ENCODE peak calls at places on chromosome 13, in nine cellular contexts. O is HL-60; K is stimulated activated CD4-positive, alpha-beta T cell treated with anti-CD3 and anti-CD28 coated beads, Interleukin-2, amount 100 ng/mL, for 48 hours; Q is right atrium auricular region; D is EH; X is EL; C is activated CD8-positive, alpha-beta memory T cell treated with anti-CD3 and anti-CD28 coated beads, Interleukin-2, amount 10 ng/mL, durations not matched to agents 7 days and 5 days; G is C1 segment of cervical spinal cord; A is caudate nucleus. Y is an unnamed sample.

GRCh38 chr13:41746259-41746658 is 214.7 kb downstream of the VWA8 start:
- DNase-seq in C (no peak), X (peak; percentile 78), A (no peak), G (no peak), D (peak; percentile 78), K (no peak), Q (no peak), O (no peak), Y (no peak)

GRCh38 chr13:113973218-113974164 is at the start of gene C13orf46:
- DNase-seq in X (no peak), Q (no peak), C (no peak), D (no peak), K (no peak), O (no peak), G (no peak), A (no peak), Y (no peak)

GRCh38 chr13:76637651-76638111 is 248.5 kb downstream of the KCTD12 start:
- DNase-seq in Q (no peak), G (peak; percentile 91), D (peak; percentile 35), O (no peak), K (no peak), C (no peak), A (no peak), X (peak; percentile 13), Y (no peak)

GRCh38 chr13:111906306-111906705 is 160.6 kb upstream of the SOX1 start:
- DNase-seq in X (no peak), K (no peak), A (no peak), G (no peak), D (no peak), Q (peak; percentile 50), O (no peak), C (no peak), Y (no peak)

GRCh38 chr13:36329355-36329754 is 16.8 kb downstream of the SPART start:
- DNase-seq in Q (no peak), D (no peak), C (no peak), A (no peak), O (no peak), G (no peak), K (no peak), X (no peak), Y (no peak)

GRCh38 chr13:63449549-63449948 is 2033.9 kb upstream of the PCDH20 start:
- DNase-seq in A (no peak), O (no peak), Q (no peak), D (peak; percentile 58), C (no peak), X (peak; percentile 6), K (no peak), G (no peak), Y (no peak)

GRCh38 chr13:77056382-77056781 is 29.4 kb upstream of the FBXL3 start:
- DNase-seq in C (no peak), K (no peak), O (no peak), G (no peak), Q (no peak), X (no peak), D (no peak), A (no peak), Y (no peak)

GRCh38 chr13:37869506-37869755 is 141 bp downstream of the TRPC4 start:
- DNase-seq in X (no peak), K (no peak), A (no peak), G (no peak), C (no peak), Q (no peak), O (no peak), D (no peak), Y (peak; percentile 37)

GRCh38 chr13:40233731-40234195 is 432.7 kb downstream of the FOXO1 start:
- DNase-seq in D (no peak), Q (no peak), A (no peak), O (no peak), K (no peak), X (no peak), C (no peak), G (no peak), Y (no peak)

GRCh38 chr13:44974056-44974798 is 15.0 kb downstream of the NUFIP1 start:
- DNase-seq in G (no peak), O (no peak), K (no peak), Q (peak; percentile 64), X (peak; percentile 38), D (peak; percentile 63), A (no peak), C (no peak), Y (no peak)

GRCh38 chr13:106597759-106598395 is 29.9 kb upstream of the ARGLU1 start:
- DNase-seq in K (no peak), G (no peak), X (no peak), C (no peak), A (no peak), O (no peak), Q (no peak), D (no peak), Y (no peak)